ENCODE peak calls at places on chromosomes 1 and 21, in nine cellular contexts. V, H, L, F, S, W, Z, A and I are unnamed samples.

GRCh38 chr1:202164271-202165037 is 4.1 kb upstream of the PTPN7 start:
- DNase-seq in V (peak), W (peak), L (no peak), H (no peak), Z (no peak), S (peak), F (no peak), A (peak), I (no peak)

GRCh38 chr1:247639381-247639981 is 34.1 kb downstream of the OR2G3 start:
- DNase-seq in V (no peak), H (no peak), L (no peak), W (peak), Z (no peak), A (no peak), F (peak), S (peak), I (no peak)

GRCh38 chr1:15747378-15747777 is 5.1 kb downstream of the TMEM82 start:
- DNase-seq in Z (no peak), W (no peak), S (no peak), L (no peak), F (no peak), H (no peak), A (no peak), V (no peak), I (no peak)

GRCh38 chr1:211013346-211014240 is 120.4 kb downstream of the KCNH1 start:
- DNase-seq in A (no peak), L (no peak), W (no peak), S (no peak), V (no peak), Z (no peak), H (no peak), F (no peak), I (no peak)

GRCh38 chr21:34801519-34802132 is 132.8 kb downstream of the CLIC6 start:
- DNase-seq in F (no peak), H (no peak), V (no peak), L (no peak), S (no peak), A (peak), Z (peak), W (no peak), I (no peak)

GRCh38 chr1:117671781-117672501 is 66.1 kb downstream of the TENT5C start:
- DNase-seq in A (no peak), H (peak), F (no peak), W (no peak), S (no peak), Z (peak), L (no peak), V (no peak), I (peak)

GRCh38 chr1:222459652-222460051 is 88.3 kb downstream of the HHIPL2 start:
- DNase-seq in F (no peak), S (no peak), V (no peak), A (no peak), Z (no peak), H (no peak), W (no peak), L (no peak), I (no peak)

GRCh38 chr1:214990619-214991018 is 91.9 kb upstream of the KCNK2 start:
- DNase-seq in V (no peak), H (peak), W (no peak), A (no peak), Z (no peak), L (no peak), F (no peak), S (no peak), I (no peak)

GRCh38 chr21:38346286-38346685 is 89.5 kb downstream of the KCNJ15 start:
- DNase-seq in H (no peak), S (no peak), L (no peak), Z (no peak), W (no peak), V (no peak), F (no peak), A (no peak), I (peak)

GRCh38 chr1:106798991-106799390 is 257.5 kb upstream of the PRMT6 start:
- DNase-seq in S (no peak), F (no peak), V (no peak), H (peak), L (no peak), W (no peak), A (no peak), Z (no peak), I (no peak)

GRCh38 chr1:14742181-14742980 is 143.9 kb downstream of the KAZN start:
- DNase-seq in L (no peak), Z (no peak), H (peak), A (no peak), S (no peak), V (no peak), W (peak), F (no peak), I (no peak)

GRCh38 chr1:240282061-240282830 is 190.6 kb downstream of the FMN2 start:
- DNase-seq in S (no peak), V (no peak), F (no peak), A (no peak), H (peak), W (no peak), L (no peak), Z (no peak), I (no peak)

GRCh38 chr1:233867028-233867427 is 37.4 kb upstream of the SLC35F3 start:
- DNase-seq in V (no peak), L (no peak), H (no peak), W (no peak), S (no peak), F (no peak), Z (no peak), A (no peak), I (no peak)

GRCh38 chr1:93779540-93780121 is 98.0 kb upstream of the BCAR3 start:
- DNase-seq in Z (no peak), F (no peak), V (no peak), W (no peak), A (no peak), S (no peak), H (peak), L (no peak), I (no peak)

GRCh38 chr1:230303822-230304221 is 122.3 kb downstream of the PGBD5 start:
- DNase-seq in Z (no peak), V (no peak), F (no peak), L (no peak), W (no peak), S (no peak), H (peak), A (no peak), I (no peak)

GRCh38 chr1:86714561-86715244 is 10.3 kb downstream of the SH3GLB1 start:
- DNase-seq in A (no peak), H (no peak), S (no peak), L (no peak), V (no peak), Z (no peak), W (no peak), F (no peak), I (no peak)

GRCh38 chr21:25292396-25292795 is 314.9 kb downstream of the MRPL39 start:
- DNase-seq in S (no peak), Z (no peak), F (no peak), V (no peak), H (no peak), W (no peak), L (no peak), A (no peak), I (no peak)

GRCh38 chr21:34890724-34891609 is 158.1 kb downstream of the RUNX1 start:
- DNase-seq in H (no peak), A (no peak), L (no peak), S (peak), F (no peak), W (no peak), Z (no peak), V (no peak), I (peak)

GRCh38 chr21:43599728-43600127 is 59.6 kb downstream of the HSF2BP start:
- DNase-seq in A (no peak), V (no peak), S (no peak), F (no peak), W (no peak), L (no peak), H (no peak), Z (no peak), I (no peak)

GRCh38 chr1:61080408-61081134 is 1.8 kb upstream of the NFIA start:
- DNase-seq in Z (no peak), S (no peak), L (no peak), F (no peak), H (no peak), W (no peak), A (no peak), V (no peak), I (no peak)

GRCh38 chr1:154842635-154843034 is 27.4 kb downstream of the KCNN3 start:
- DNase-seq in W (no peak), Z (no peak), F (no peak), H (no peak), L (no peak), A (no peak), V (no peak), S (no peak), I (no peak)

GRCh38 chr1:109803901-109804331 is 40.2 kb upstream of the EPS8L3 start:
- DNase-seq in F (no peak), A (no peak), W (no peak), H (no peak), S (no peak), V (no peak), L (no peak), Z (no peak), I (peak)

GRCh38 chr21:22900511-22900910 is 1902.3 kb downstream of the NCAM2 start:
- DNase-seq in V (no peak), S (no peak), H (no peak), Z (no peak), W (no peak), A (no peak), L (no peak), F (no peak), I (no peak)